ENCODE peak calls at places on chromosomes 6 and 20, in ten cellular contexts. One of them, this sample, is unnamed.

GRCh38 chr6:958531-958930 is 265.6 kb upstream of the EXOC2 start:
- DNase-seq in adipocyte: peak
- DNase-seq in foreskin fibroblast: peak
- DNase-seq in WTC11: no peak
- DNase-seq in B cell: no peak
- DNase-seq in stimulated activated CD8-positive, alpha-beta memory T cell treated with anti-CD3 and anti-CD28 coated beads, Interleukin-4, amount 100 ng/mL, for 24 hours: no peak
- DNase-seq in activated gamma-delta T cell treated with Interleukin-2 at 50 U/mL for 16 hours: no peak
- DNase-seq in AG09319: peak
- DNase-seq in M059J: peak
- DNase-seq in activated B cell treated with CpG ODN at 0.5 μM for 24 hours: no peak
- DNase-seq in this sample: no peak

GRCh38 chr20:45957021-45957941 is 14.7 kb downstream of the ZNF335 start:
- DNase-seq in stimulated activated CD8-positive, alpha-beta memory T cell treated with anti-CD3 and anti-CD28 coated beads, Interleukin-4, amount 100 ng/mL, for 24 hours: no peak
- DNase-seq in adipocyte: no peak
- DNase-seq in B cell: peak
- DNase-seq in foreskin fibroblast: no peak
- DNase-seq in activated B cell treated with CpG ODN at 0.5 μM for 24 hours: no peak
- DNase-seq in AG09319: no peak
- DNase-seq in activated gamma-delta T cell treated with Interleukin-2 at 50 U/mL for 16 hours: no peak
- DNase-seq in M059J: no peak
- DNase-seq in WTC11: no peak
- DNase-seq in this sample: peak

GRCh38 chr6:134741193-134741521 is 208.7 kb downstream of the ALDH8A1 start:
- DNase-seq in adipocyte: no peak
- DNase-seq in M059J: no peak
- DNase-seq in activated B cell treated with CpG ODN at 0.5 μM for 24 hours: no peak
- DNase-seq in foreskin fibroblast: no peak
- DNase-seq in activated gamma-delta T cell treated with Interleukin-2 at 50 U/mL for 16 hours: no peak
- DNase-seq in AG09319: no peak
- DNase-seq in B cell: no peak
- DNase-seq in stimulated activated CD8-positive, alpha-beta memory T cell treated with anti-CD3 and anti-CD28 coated beads, Interleukin-4, amount 100 ng/mL, for 24 hours: no peak
- DNase-seq in WTC11: peak
- DNase-seq in this sample: no peak

GRCh38 chr20:40781979-40782378 is 92.9 kb upstream of the MAFB start:
- DNase-seq in stimulated activated CD8-positive, alpha-beta memory T cell treated with anti-CD3 and anti-CD28 coated beads, Interleukin-4, amount 100 ng/mL, for 24 hours: no peak
- DNase-seq in adipocyte: no peak
- DNase-seq in foreskin fibroblast: no peak
- DNase-seq in activated gamma-delta T cell treated with Interleukin-2 at 50 U/mL for 16 hours: no peak
- DNase-seq in AG09319: no peak
- DNase-seq in M059J: no peak
- DNase-seq in B cell: no peak
- DNase-seq in WTC11: no peak
- DNase-seq in activated B cell treated with CpG ODN at 0.5 μM for 24 hours: no peak
- DNase-seq in this sample: no peak

GRCh38 chr6:34745277-34746103 is 11.8 kb upstream of the SNRPC start:
- DNase-seq in B cell: no peak
- DNase-seq in AG09319: no peak
- DNase-seq in WTC11: no peak
- DNase-seq in stimulated activated CD8-positive, alpha-beta memory T cell treated with anti-CD3 and anti-CD28 coated beads, Interleukin-4, amount 100 ng/mL, for 24 hours: no peak
- DNase-seq in activated gamma-delta T cell treated with Interleukin-2 at 50 U/mL for 16 hours: no peak
- DNase-seq in adipocyte: peak
- DNase-seq in foreskin fibroblast: no peak
- DNase-seq in M059J: peak
- DNase-seq in activated B cell treated with CpG ODN at 0.5 μM for 24 hours: no peak
- DNase-seq in this sample: peak

GRCh38 chr6:127879685-127880084 is 21.2 kb downstream of the THEMIS start:
- DNase-seq in B cell: no peak
- DNase-seq in WTC11: peak
- DNase-seq in AG09319: no peak
- DNase-seq in activated B cell treated with CpG ODN at 0.5 μM for 24 hours: no peak
- DNase-seq in foreskin fibroblast: no peak
- DNase-seq in activated gamma-delta T cell treated with Interleukin-2 at 50 U/mL for 16 hours: peak
- DNase-seq in M059J: peak
- DNase-seq in stimulated activated CD8-positive, alpha-beta memory T cell treated with anti-CD3 and anti-CD28 coated beads, Interleukin-4, amount 100 ng/mL, for 24 hours: peak
- DNase-seq in adipocyte: no peak
- DNase-seq in this sample: peak

GRCh38 chr20:11853359-11853758 is 64.3 kb upstream of the BTBD3 start:
- DNase-seq in activated gamma-delta T cell treated with Interleukin-2 at 50 U/mL for 16 hours: no peak
- DNase-seq in WTC11: no peak
- DNase-seq in stimulated activated CD8-positive, alpha-beta memory T cell treated with anti-CD3 and anti-CD28 coated beads, Interleukin-4, amount 100 ng/mL, for 24 hours: no peak
- DNase-seq in B cell: no peak
- DNase-seq in adipocyte: peak
- DNase-seq in M059J: no peak
- DNase-seq in AG09319: no peak
- DNase-seq in activated B cell treated with CpG ODN at 0.5 μM for 24 hours: no peak
- DNase-seq in foreskin fibroblast: no peak
- DNase-seq in this sample: no peak

GRCh38 chr20:23937303-23938117 is 51.1 kb downstream of the GGTLC1 start:
- DNase-seq in B cell: no peak
- DNase-seq in AG09319: no peak
- DNase-seq in M059J: peak
- DNase-seq in adipocyte: peak
- DNase-seq in stimulated activated CD8-positive, alpha-beta memory T cell treated with anti-CD3 and anti-CD28 coated beads, Interleukin-4, amount 100 ng/mL, for 24 hours: peak
- DNase-seq in foreskin fibroblast: peak
- DNase-seq in activated B cell treated with CpG ODN at 0.5 μM for 24 hours: no peak
- DNase-seq in activated gamma-delta T cell treated with Interleukin-2 at 50 U/mL for 16 hours: peak
- DNase-seq in WTC11: peak
- DNase-seq in this sample: peak

GRCh38 chr6:53410508-53411258 is 61.9 kb upstream of the ELOVL5 start:
- DNase-seq in stimulated activated CD8-positive, alpha-beta memory T cell treated with anti-CD3 and anti-CD28 coated beads, Interleukin-4, amount 100 ng/mL, for 24 hours: peak
- DNase-seq in WTC11: peak
- DNase-seq in M059J: peak
- DNase-seq in B cell: peak
- DNase-seq in AG09319: peak
- DNase-seq in activated B cell treated with CpG ODN at 0.5 μM for 24 hours: peak
- DNase-seq in foreskin fibroblast: peak
- DNase-seq in adipocyte: peak
- DNase-seq in activated gamma-delta T cell treated with Interleukin-2 at 50 U/mL for 16 hours: peak
- DNase-seq in this sample: no peak

GRCh38 chr6:44298864-44299263 is 14.3 kb downstream of the AARS2 start:
- DNase-seq in WTC11: no peak
- DNase-seq in M059J: no peak
- DNase-seq in activated gamma-delta T cell treated with Interleukin-2 at 50 U/mL for 16 hours: no peak
- DNase-seq in activated B cell treated with CpG ODN at 0.5 μM for 24 hours: no peak
- DNase-seq in adipocyte: no peak
- DNase-seq in foreskin fibroblast: no peak
- DNase-seq in stimulated activated CD8-positive, alpha-beta memory T cell treated with anti-CD3 and anti-CD28 coated beads, Interleukin-4, amount 100 ng/mL, for 24 hours: no peak
- DNase-seq in AG09319: no peak
- DNase-seq in B cell: no peak
- DNase-seq in this sample: no peak